ENCODE peak calls at places on chromosomes 13 and 19, in six cellular contexts. R, B, G, H, S and Z are unnamed samples.
A peak's percentile ranks its signal among the peaks of the same experiment; 100 is the strongest.

GRCh38 chr19:10797541-10798256 is 38.3 kb downstream of the TMED1 start:
- DNase-seq in B (no peak), G (no peak), R (no peak), S (peak; percentile 48), H (no peak), Z (no peak)

GRCh38 chr19:42199440-42200115 is 17.9 kb downstream of the DEDD2 start:
- DNase-seq in S (no peak), H (peak; percentile 79), R (no peak), B (no peak), G (peak; percentile 34), Z (peak; percentile 78)

GRCh38 chr19:5122671-5123409 is 153.9 kb downstream of the KDM4B start:
- DNase-seq in S (no peak), R (no peak), B (no peak), H (no peak), G (no peak), Z (no peak)

GRCh38 chr19:52351512-52351911 is 15.5 kb downstream of the ZNF610 start:
- DNase-seq in H (no peak), R (no peak), G (no peak), S (no peak), B (no peak), Z (no peak)

GRCh38 chr13:98606296-98606695 is 29.4 kb upstream of the STK24 start:
- DNase-seq in H (no peak), B (no peak), G (no peak), S (no peak), R (no peak), Z (peak; percentile 73)

GRCh38 chr13:80116107-80116506 is 224.8 kb downstream of the SPRY2 start:
- DNase-seq in H (no peak), S (peak; percentile 10), R (peak; percentile 88), B (no peak), G (no peak), Z (no peak)

GRCh38 chr13:73765651-73766384 is 368.4 kb downstream of the KLF12 start:
- DNase-seq in R (peak; percentile 58), S (peak; percentile 95), G (peak; percentile 81), B (peak; percentile 78), H (peak; percentile 92), Z (peak; percentile 72)

GRCh38 chr13:80339578-80339840 is 1.4 kb downstream of the SPRY2 start:
- DNase-seq in R (no peak), B (no peak), H (no peak), S (no peak), G (no peak), Z (no peak)

GRCh38 chr13:49234741-49235140 is 13.0 kb upstream of the CDADC1 start:
- DNase-seq in S (no peak), G (no peak), B (no peak), R (no peak), H (no peak), Z (no peak)

GRCh38 chr13:54033323-54033861 is 1004.8 kb downstream of the OLFM4 start:
- DNase-seq in S (no peak), G (no peak), B (no peak), R (no peak), H (no peak), Z (no peak)

GRCh38 chr13:60019119-60019993 is 144.4 kb downstream of the DIAPH3 start:
- DNase-seq in R (peak; percentile 40), H (no peak), B (no peak), S (no peak), G (no peak), Z (no peak)

GRCh38 chr19:54873990-54874389 is at the start of gene FCAR:
- DNase-seq in B (no peak), H (no peak), R (no peak), G (no peak), S (no peak), Z (no peak)

GRCh38 chr19:38736036-38736412 is 8.2 kb downstream of the CAPN12 start:
- DNase-seq in R (no peak), B (peak; percentile 74), H (no peak), S (no peak), G (peak; percentile 64), Z (peak; percentile 81)

GRCh38 chr19:55535579-55536350 is 1.2 kb downstream of the SBK2 start:
- DNase-seq in R (no peak), G (no peak), B (no peak), S (no peak), H (no peak), Z (no peak)

GRCh38 chr19:14411161-14411560 is 8.0 kb downstream of the DDX39A start:
- DNase-seq in G (no peak), H (no peak), R (no peak), B (no peak), S (no peak), Z (no peak)

GRCh38 chr13:73751290-73751689 is 382.9 kb downstream of the KLF12 start:
- DNase-seq in R (no peak), G (no peak), H (no peak), B (no peak), S (no peak), Z (no peak)

GRCh38 chr13:110212529-110212928 is 94.4 kb downstream of the COL4A1 start:
- DNase-seq in R (no peak), H (no peak), S (no peak), B (no peak), G (no peak), Z (no peak)
- H3K4me1 ChIP-seq in R (peaks cover 19% of the 10 kb centered on the region), H (peaks cover 21% of the 10 kb centered on the region), S (peaks cover 17% of the 10 kb centered on the region), B (peaks cover 8% of the 10 kb centered on the region), G (peaks cover 14% of the 10 kb centered on the region), Z (peaks cover 11% of the 10 kb centered on the region)

GRCh38 chr19:45370410-45371204 is at the start of gene ERCC2:
- DNase-seq in S (peak; percentile 99), B (peak; percentile 99), H (peak; percentile 99), R (peak; percentile 99), G (peak; percentile 100), Z (peak; percentile 99)

GRCh38 chr19:45380107-45380506 is 9.7 kb upstream of the ERCC2 start:
- DNase-seq in S (no peak), H (no peak), R (no peak), G (no peak), B (no peak), Z (no peak)

DNA sequence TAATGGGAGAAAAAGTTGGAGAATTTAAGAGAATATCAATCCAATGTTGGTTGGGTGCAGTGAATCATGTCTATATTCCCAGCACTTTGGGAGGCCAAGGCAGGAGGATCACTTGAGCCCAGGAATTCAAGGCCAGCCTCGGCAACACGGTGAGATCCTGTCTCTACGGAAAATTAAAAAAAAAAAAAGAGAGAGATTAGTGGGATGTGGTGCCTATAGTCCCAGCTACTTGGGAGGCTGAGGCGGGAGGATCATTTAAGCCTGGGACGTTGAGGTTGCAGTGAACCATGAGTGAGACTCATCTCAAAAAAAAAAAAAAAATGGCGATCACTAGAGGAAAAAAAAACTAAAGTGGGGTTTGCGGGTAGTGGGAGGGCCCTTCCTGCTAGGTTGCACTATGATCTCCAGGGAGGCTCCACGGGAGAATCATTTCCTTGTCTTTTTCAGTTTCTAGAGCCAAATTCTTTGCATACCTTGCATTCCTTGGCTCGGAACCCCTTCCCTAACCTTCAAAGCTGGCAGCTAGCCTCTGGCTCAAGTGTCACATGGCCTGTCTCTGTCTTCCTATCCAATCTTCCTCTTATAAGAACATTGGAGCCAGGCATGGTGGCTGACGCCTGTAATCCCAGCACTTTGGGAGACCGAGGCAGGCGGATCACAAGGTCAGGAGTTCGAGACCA is 5.8 kb upstream of the ERCC2 start:
- DNase-seq in R (peak; percentile 94), S (peak; percentile 85), B (no peak), G (no peak), H (no peak), Z (peak; percentile 44)
- H3K27ac ChIP-seq in R (peak overlapping the region; percentile 59), S (peak overlapping the region; percentile 69), B (no peak overlapping the region), G (no peak overlapping the region), H (peak overlapping the region; percentile 47), Z (no peak overlapping the region)

DNA sequence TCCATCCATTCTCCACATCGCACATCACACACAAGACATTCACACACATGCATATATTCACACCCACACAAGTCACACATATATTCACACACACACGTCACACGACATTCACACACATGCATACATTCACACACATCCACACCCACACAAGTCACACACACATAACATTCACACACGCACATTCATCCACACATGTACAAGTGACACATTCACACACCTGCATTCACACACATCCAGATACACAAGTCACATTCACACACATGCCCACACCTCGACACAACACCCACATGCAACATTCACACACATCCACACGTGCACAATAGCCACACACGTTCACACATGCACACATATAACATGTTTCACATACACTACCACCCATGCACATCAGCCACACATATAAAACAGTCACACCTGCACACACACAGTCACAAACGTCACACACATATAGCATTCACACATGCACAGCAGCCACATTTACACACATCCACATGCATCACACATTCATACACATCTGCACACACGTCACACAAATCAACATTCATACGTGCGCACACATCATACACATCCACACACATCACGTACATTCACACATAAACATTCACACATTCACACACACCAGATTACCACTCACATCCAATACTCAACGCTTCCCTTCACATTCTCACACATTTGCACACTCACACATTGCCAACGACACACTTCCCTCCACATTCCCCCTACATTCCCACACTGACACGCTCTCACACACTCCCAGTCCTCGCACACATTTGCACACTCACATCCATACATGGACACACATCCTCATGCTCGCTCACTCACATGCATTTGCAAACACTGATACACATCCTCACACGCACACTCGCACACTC is 41.0 kb downstream of the ANKRD10 start:
- DNase-seq in R (no peak), H (no peak), B (no peak), S (no peak), G (no peak), Z (no peak)
- H3K4me3 ChIP-seq in R (peak overlapping the region; percentile 25), H (peak overlapping the region; percentile 53), B (peak overlapping the region; percentile 44), S (no peak overlapping the region), G (peak overlapping the region; percentile 38), Z (no peak overlapping the region)

GRCh38 chr19:49336482-49337266 is 1.5 kb downstream of the CD37 start:
- DNase-seq in G (no peak), B (peak; percentile 58), S (no peak), H (no peak), R (no peak), Z (no peak)

GRCh38 chr19:49331616-49332055 is 3.6 kb upstream of the CD37 start:
- DNase-seq in G (peak; percentile 34), B (peak; percentile 59), H (no peak), S (peak; percentile 40), R (peak; percentile 57), Z (no peak)

GRCh38 chr19:49335071-49335783 is at the start of gene CD37:
- DNase-seq in R (no peak), H (no peak), S (no peak), B (peak; percentile 66), G (peak; percentile 33), Z (no peak)

GRCh38 chr19:49335784-49336481 is 727 bp downstream of the CD37 start:
- DNase-seq in R (no peak), B (peak; percentile 19), G (no peak), S (no peak), H (no peak), Z (no peak)

GRCh38 chr19:49333426-49334288 is 1.5 kb upstream of the CD37 start:
- DNase-seq in B (peak; percentile 64), R (peak; percentile 40), S (no peak), G (peak; percentile 29), H (peak; percentile 75), Z (no peak)
- H3K4me1 ChIP-seq in B (no peaks in the 10 kb centered on the region), R (no peaks in the 10 kb centered on the region), S (peaks cover 5% of the 10 kb centered on the region), G (peaks cover 9% of the 10 kb centered on the region), H (no peaks in the 10 kb centered on the region), Z (no peaks in the 10 kb centered on the region)